ENCODE peak calls at places on chromosomes 4 and X, in four cellular contexts. O, W, L and Y are unnamed samples.

GRCh38 chrX:118550792-118551191 is 55.2 kb downstream of the DOCK11 start:
- DNase-seq in L (no peak), O (no peak), W (no peak), Y (no peak)

GRCh38 chr4:54281060-54281781 is 52.1 kb downstream of the PDGFRA start:
- DNase-seq in L (no peak), O (no peak), W (peak; percentile 96), Y (peak; percentile 71)

GRCh38 chr4:20421586-20421985 is 169.9 kb downstream of the SLIT2 start:
- DNase-seq in L (no peak), W (no peak), O (no peak), Y (no peak)

GRCh38 chr4:180281726-180282125 is 1961.5 kb upstream of the TENM3 start:
- DNase-seq in O (no peak), W (no peak), L (no peak), Y (no peak)

GRCh38 chrX:39633293-39633692 is 464.5 kb downstream of the BCOR start:
- DNase-seq in W (no peak), O (no peak), L (no peak), Y (no peak)

GRCh38 chr4:162061214-162061613 is 102.6 kb downstream of the FSTL5 start:
- DNase-seq in O (peak; percentile 14), L (peak; percentile 63), W (no peak), Y (no peak)

GRCh38 chrX:23952984-23953907 is 45.4 kb downstream of the CXorf58 start:
- DNase-seq in W (no peak), O (no peak), L (peak; percentile 81), Y (no peak)

GRCh38 chrX:133534172-133534571 is 118.9 kb upstream of the GPC4 start:
- DNase-seq in L (no peak), O (no peak), W (no peak), Y (no peak)

GRCh38 chrX:17768997-17769396 is 31.7 kb downstream of the SCML1 start:
- DNase-seq in L (no peak), W (no peak), O (no peak), Y (no peak)

GRCh38 chr4:16860506-16860905 is 37.9 kb downstream of the LDB2 start:
- DNase-seq in O (no peak), W (no peak), L (no peak), Y (peak; percentile 56)

GRCh38 chr4:51831133-51831532 is 11.8 kb upstream of the DCUN1D4 start:
- DNase-seq in W (peak; percentile 77), O (no peak), L (peak; percentile 91), Y (no peak)

GRCh38 chr4:94826206-94826605 is 68.5 kb downstream of the BMPR1B start:
- DNase-seq in W (no peak), O (no peak), L (no peak), Y (no peak)

GRCh38 chr4:181939199-181939945 is 303.8 kb upstream of the TENM3 start:
- DNase-seq in O (no peak), L (peak; percentile 54), W (no peak), Y (no peak)

GRCh38 chr4:26573389-26573794 is 10.5 kb upstream of the TBC1D19 start:
- DNase-seq in O (peak; percentile 84), L (no peak), W (no peak), Y (no peak)

GRCh38 chr4:164807611-164808010 is 53.7 kb downstream of the SMIM31 start:
- DNase-seq in W (no peak), O (no peak), L (peak; percentile 73), Y (no peak)

GRCh38 chr4:126678608-126679007 is 954.1 kb upstream of the INTU start:
- DNase-seq in L (no peak), W (no peak), O (no peak), Y (no peak)

GRCh38 chrX:102712216-102712966 is at the start of gene GPRASP2:
- DNase-seq in W (peak; percentile 67), O (no peak), L (peak; percentile 72), Y (no peak)

GRCh38 chr4:3361896-3362295 is 69.1 kb downstream of the RGS12 start:
- DNase-seq in L (no peak), W (no peak), O (no peak), Y (no peak)

GRCh38 chr4:28868831-28869230 is 1851.3 kb upstream of the PCDH7 start:
- DNase-seq in L (no peak), W (no peak), O (no peak), Y (no peak)

GRCh38 chrX:17495052-17495451 is 120.1 kb downstream of the NHS start:
- DNase-seq in L (no peak), O (no peak), W (no peak), Y (no peak)

GRCh38 chr4:18608910-18609525 is 587.5 kb upstream of the LCORL start:
- DNase-seq in L (no peak), O (no peak), W (no peak), Y (no peak)

GRCh38 chrX:38628587-38628986 is 67.2 kb downstream of the TSPAN7 start:
- DNase-seq in W (no peak), L (no peak), O (no peak), Y (no peak)

GRCh38 chrX:96436105-96436504 is 248.5 kb upstream of the DIAPH2 start:
- DNase-seq in W (no peak), O (no peak), L (no peak), Y (no peak)

GRCh38 chr4:123616970-123617392 is 220.4 kb downstream of the SPRY1 start:
- DNase-seq in O (no peak), L (no peak), W (peak; percentile 76), Y (no peak)
- H3K4me3 ChIP-seq in O (no peak overlapping the region), L (no peak overlapping the region), W (no peak overlapping the region), Y (no peak overlapping the region)

DNA sequence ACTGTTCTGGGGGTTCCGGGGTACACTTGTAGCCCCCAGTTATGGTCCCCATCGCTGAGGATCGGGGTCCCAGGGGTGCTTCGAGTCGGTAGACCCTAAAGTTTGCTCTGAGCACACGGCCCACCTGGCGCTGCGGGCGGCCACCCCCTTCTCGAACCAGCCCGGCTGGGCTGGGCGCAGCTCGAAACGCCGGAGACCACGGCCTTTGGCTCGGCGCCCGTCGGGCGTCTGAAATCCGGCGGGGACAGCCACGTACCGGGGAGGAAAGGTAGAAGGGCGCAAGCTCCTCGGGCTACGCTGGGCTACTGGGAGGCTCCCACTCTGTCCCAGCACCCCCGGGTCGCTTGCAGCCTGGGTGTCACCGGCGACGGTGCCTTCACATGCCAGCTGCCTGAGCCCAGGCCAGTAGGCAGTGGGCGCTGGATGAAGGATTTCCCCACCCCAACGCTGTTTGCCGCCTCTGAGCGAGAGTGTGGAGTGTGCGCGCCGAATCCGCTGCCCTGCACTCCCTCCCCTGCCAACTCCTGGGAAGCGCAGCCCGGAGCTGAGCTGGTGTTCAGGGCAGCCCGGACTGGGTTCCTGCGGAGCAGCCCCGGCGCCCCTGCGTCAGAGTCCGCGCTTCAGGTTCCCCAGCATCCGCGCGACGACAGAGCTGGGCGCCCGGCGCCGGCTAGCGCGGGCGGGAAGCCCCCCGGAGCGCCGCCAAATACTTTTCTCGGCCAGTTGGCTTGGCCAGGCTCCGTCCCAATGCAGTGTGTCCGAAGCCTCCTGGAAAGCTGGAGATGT is 637 bp downstream of the MAMLD1 start:
- DNase-seq in L (peak; percentile 67), W (no peak), O (no peak), Y (no peak)
- TF ChIP-seq CTCF in L (no peak), W (no peak), O (no peak), Y (no peak)

GRCh38 chrX:9785944-9786741 is at the start of gene SHROOM2:
- DNase-seq in L (peak; percentile 73), O (no peak), W (no peak), Y (no peak)

GRCh38 chrX:9785252-9785943 is 831 bp upstream of the SHROOM2 start:
- DNase-seq in L (no peak), W (no peak), O (no peak), Y (no peak)

GRCh38 chrX:9788908-9789307 is 2.7 kb downstream of the SHROOM2 start:
- DNase-seq in L (no peak), O (peak; percentile 9), W (no peak), Y (no peak)

GRCh38 chrX:9789555-9789954 is 3.3 kb downstream of the SHROOM2 start:
- DNase-seq in O (no peak), W (no peak), L (peak; percentile 84), Y (no peak)

DNA sequence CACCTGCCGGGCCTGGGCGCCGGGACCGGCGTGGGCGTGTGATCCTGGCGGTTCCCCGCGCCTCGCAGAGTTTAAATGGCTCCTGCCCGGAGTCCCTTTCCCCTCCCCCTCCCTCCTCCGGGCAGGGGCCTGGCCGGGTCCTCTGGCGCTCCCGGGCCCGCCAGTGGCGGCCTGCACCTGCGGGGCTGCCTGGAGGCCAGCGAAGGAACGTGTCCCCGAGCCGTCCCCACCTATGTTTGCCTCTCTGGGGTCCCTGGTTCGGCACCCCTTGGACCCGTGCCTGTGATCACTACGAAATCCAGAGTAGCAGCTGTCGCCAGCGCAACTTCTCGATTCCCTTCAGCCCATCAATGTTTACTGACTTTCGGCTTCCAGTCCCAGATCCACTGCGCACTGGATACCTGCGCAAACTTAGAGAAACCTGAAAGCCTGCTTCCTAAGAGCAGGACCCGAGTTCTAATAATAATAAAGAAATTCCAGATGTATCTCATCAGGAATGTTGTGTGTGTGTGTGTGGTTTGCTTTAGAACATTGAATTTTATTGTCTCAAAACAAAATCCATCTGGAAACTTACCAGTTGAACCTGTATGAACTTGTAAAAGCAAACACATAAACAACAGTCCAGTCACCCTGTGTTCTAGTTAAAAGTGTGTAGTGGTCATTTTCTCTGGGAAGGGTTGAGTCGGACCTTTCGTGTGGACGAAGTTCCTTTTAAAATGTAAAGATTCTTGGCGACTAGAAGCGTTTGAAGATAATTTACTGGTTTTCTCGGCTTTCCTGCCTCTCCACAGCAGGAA is 808 bp downstream of the SHROOM2 start:
- DNase-seq in O (no peak), L (peak; percentile 69), W (no peak), Y (peak; percentile 15)
- H3K4me3 ChIP-seq in O (peak overlapping the region; percentile 67), L (peak overlapping the region; percentile 85), W (peak overlapping the region; percentile 57), Y (peak overlapping the region; percentile 35)

GRCh38 chrX:30190426-30190825 is 24.9 kb upstream of the MAGEB2 start:
- DNase-seq in W (no peak), L (no peak), O (no peak), Y (no peak)

DNA sequence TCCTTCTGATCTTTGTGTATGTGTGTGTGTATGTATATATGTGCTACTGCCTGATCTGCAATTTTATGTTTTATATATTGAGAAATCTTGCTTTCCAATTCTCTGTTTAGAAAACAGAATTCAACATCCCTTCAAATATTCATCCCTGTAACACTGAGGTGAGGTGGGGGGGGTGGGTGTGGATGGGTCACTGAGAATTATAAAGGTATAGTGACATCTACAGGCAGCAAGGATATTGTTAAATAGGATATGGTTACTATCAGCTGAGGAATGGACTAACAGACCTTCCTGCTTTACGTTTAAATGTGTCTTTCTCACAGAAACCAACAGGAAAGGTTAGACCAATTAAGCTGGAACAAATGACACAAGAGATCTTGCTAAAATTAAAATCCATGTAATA is 19.0 kb upstream of the MAGEB2 start:
- DNase-seq in L (peak; percentile 54), O (no peak), W (no peak), Y (no peak)
- TF ChIP-seq CTCF in L (peak; percentile 75), O (peak; percentile 33), W (no peak), Y (no peak)

GRCh38 chr4:88027611-88028608 is 20.5 kb downstream of the PKD2 start:
- DNase-seq in O (peak; percentile 72), L (no peak), W (no peak), Y (no peak)
- H3K4me3 ChIP-seq in O (no peak overlapping the region), L (no peak overlapping the region), W (no peak overlapping the region), Y (no peak overlapping the region)